ENCODE peak calls at places on chromosomes 3 and 15, in seven cellular contexts. K is HCT116; I is brain microvascular endothelial cell; V is PC-9; N is heart left ventricle; Q is cardiac muscle cell; B is CD4-positive, alpha-beta T cell. W is an unnamed sample.

GRCh38 chr3:25313286-25313685 is 114.8 kb upstream of the RARB start:
- DNase-seq in B (no peak), Q (peak), V (no peak), I (no peak), N (no peak), K (no peak), W (no peak)

GRCh38 chr3:196868297-196868661 is 559 bp downstream of the SENP5 start:
- DNase-seq in K (no peak), V (no peak), I (peak), N (no peak), B (peak), Q (no peak), W (peak)

GRCh38 chr15:71353171-71353570 is 237.9 kb downstream of the THSD4 start:
- DNase-seq in V (no peak), N (no peak), B (no peak), K (no peak), Q (no peak), I (no peak), W (no peak)

GRCh38 chr3:115347737-115348136 is 200.6 kb upstream of the ZBTB20 start:
- DNase-seq in Q (peak), I (no peak), B (no peak), K (no peak), V (no peak), N (no peak), W (no peak)

GRCh38 chr15:48935236-48935635 is 28.5 kb downstream of the SHC4 start:
- DNase-seq in K (no peak), N (no peak), Q (no peak), V (no peak), I (no peak), B (no peak), W (no peak)

GRCh38 chr3:144114767-144115166 is 143.1 kb downstream of the DIPK2A start:
- DNase-seq in V (no peak), K (no peak), Q (peak), N (no peak), I (no peak), B (no peak), W (no peak)

GRCh38 chr15:73800662-73801345 is 47.7 kb upstream of the INSYN1 start:
- DNase-seq in K (no peak), V (no peak), N (peak), I (peak), Q (peak), B (no peak), W (peak)

GRCh38 chr3:11991751-11992150 is 12.4 kb upstream of the SYN2 start:
- DNase-seq in N (no peak), B (no peak), K (no peak), Q (no peak), V (no peak), I (no peak), W (no peak)

GRCh38 chr3:133962879-133963278 is 66.8 kb downstream of the SLCO2A1 start:
- DNase-seq in I (no peak), V (no peak), B (no peak), Q (peak), K (no peak), N (no peak), W (peak)

GRCh38 chr3:89635137-89635536 is 527.7 kb downstream of the EPHA3 start:
- DNase-seq in N (no peak), K (no peak), V (no peak), I (no peak), Q (no peak), B (no peak), W (no peak)

GRCh38 chr3:171334465-171334811 is 125.8 kb downstream of the TNIK start:
- DNase-seq in B (no peak), K (no peak), Q (no peak), N (peak), I (no peak), V (no peak), W (no peak)

GRCh38 chr15:51093865-51094605 is 671 bp downstream of the TNFAIP8L3 start:
- DNase-seq in I (no peak), Q (peak), V (no peak), N (no peak), K (no peak), B (no peak), W (peak)

GRCh38 chr3:49351521-49352011 is 6.6 kb downstream of the GPX1 start:
- DNase-seq in V (peak), B (no peak), N (no peak), Q (peak), I (peak), K (no peak), W (peak)

GRCh38 chr3:72683068-72683467 is 165.2 kb downstream of the SHQ1 start:
- DNase-seq in N (no peak), K (no peak), Q (no peak), V (no peak), I (no peak), B (no peak), W (no peak)

GRCh38 chr3:108578064-108578463 is 11.2 kb downstream of the CIP2A start:
- DNase-seq in Q (no peak), K (no peak), B (no peak), V (no peak), I (no peak), N (no peak), W (no peak)

GRCh38 chr3:174532776-174533175 is 326.4 kb upstream of the NAALADL2 start:
- DNase-seq in Q (no peak), N (no peak), B (no peak), I (no peak), V (no peak), K (no peak), W (no peak)

GRCh38 chr3:7752005-7752404 is 749.6 kb upstream of the LMCD1 start:
- DNase-seq in Q (no peak), N (no peak), V (no peak), I (no peak), B (no peak), K (no peak), W (no peak)

GRCh38 chr3:132231633-132232032 is 85.6 kb upstream of the ACP3 start:
- DNase-seq in Q (peak), N (no peak), V (peak), I (peak), K (peak), B (no peak), W (no peak)

GRCh38 chr15:81516012-81516411 is 142.0 kb upstream of the TMC3 start:
- DNase-seq in K (no peak), N (no peak), V (no peak), I (peak), Q (peak), B (no peak), W (no peak)

GRCh38 chr3:188125076-188125475 is 28.9 kb upstream of the LPP start:
- DNase-seq in Q (no peak), N (no peak), B (no peak), K (no peak), V (no peak), I (no peak), W (no peak)

GRCh38 chr3:177966493-177966892 is 569.7 kb upstream of the KCNMB2 start:
- DNase-seq in I (no peak), V (no peak), Q (no peak), K (no peak), B (no peak), N (no peak), W (no peak)

GRCh38 chr15:80152896-80153876 is at the start of gene FAH:
- DNase-seq in I (peak), N (no peak), V (peak), K (no peak), B (peak), Q (peak), W (peak)

GRCh38 chr3:192825191-192825590 is 92.5 kb downstream of the MB21D2 start:
- DNase-seq in K (no peak), I (no peak), V (peak), N (no peak), B (no peak), Q (peak), W (no peak)

GRCh38 chr15:42890161-42890913 is 30.2 kb downstream of the TTBK2 start:
- DNase-seq in Q (peak), K (no peak), I (peak), B (no peak), V (peak), N (no peak), W (peak)

GRCh38 chr3:139118835-139119234 is 74.1 kb upstream of the PRR23C start:
- DNase-seq in N (no peak), K (no peak), I (no peak), V (no peak), B (no peak), Q (no peak), W (no peak)

GRCh38 chr3:24793896-24794295 is 299.2 kb upstream of the THRB start:
- DNase-seq in B (no peak), N (no peak), V (no peak), I (no peak), Q (no peak), K (no peak), W (no peak)

GRCh38 chr3:157330206-157330605 is 106.4 kb upstream of the PTX3 start:
- DNase-seq in I (no peak), V (no peak), K (no peak), Q (peak), N (no peak), B (no peak), W (no peak)

GRCh38 chr15:61994216-61994615 is 66.0 kb downstream of the VPS13C start:
- DNase-seq in I (peak), B (no peak), K (no peak), N (no peak), V (no peak), Q (peak), W (peak)

GRCh38 chr3:168117853-168118313 is 22.2 kb upstream of the GOLIM4 start:
- DNase-seq in V (peak), I (peak), Q (peak), B (no peak), N (no peak), K (no peak), W (no peak)

GRCh38 chr3:99934984-99935797 is 117.5 kb downstream of the CMSS1 start:
- DNase-seq in V (no peak), Q (peak), B (no peak), K (no peak), N (no peak), I (peak), W (no peak)

GRCh38 chr15:64732156-64732860 is 43.1 kb downstream of the RBPMS2 start:
- DNase-seq in B (no peak), I (no peak), Q (no peak), V (no peak), K (no peak), N (peak), W (no peak)

GRCh38 chr3:156132313-156132712 is 11.9 kb downstream of the KCNAB1 start:
- DNase-seq in K (no peak), I (no peak), V (no peak), B (no peak), Q (no peak), N (no peak), W (no peak)

GRCh38 chr3:180870008-180870733 is 42.3 kb upstream of the FXR1 start:
- DNase-seq in B (no peak), Q (peak), V (no peak), N (peak), K (no peak), I (no peak), W (no peak)

GRCh38 chr15:70507772-70508351 is 255.5 kb downstream of the UACA start:
- DNase-seq in I (peak), N (no peak), V (peak), Q (peak), B (no peak), K (no peak), W (peak)

GRCh38 chr3:41874022-41874421 is 87.9 kb downstream of the ULK4 start:
- DNase-seq in K (no peak), B (no peak), I (no peak), Q (no peak), V (no peak), N (no peak), W (no peak)

DNA sequence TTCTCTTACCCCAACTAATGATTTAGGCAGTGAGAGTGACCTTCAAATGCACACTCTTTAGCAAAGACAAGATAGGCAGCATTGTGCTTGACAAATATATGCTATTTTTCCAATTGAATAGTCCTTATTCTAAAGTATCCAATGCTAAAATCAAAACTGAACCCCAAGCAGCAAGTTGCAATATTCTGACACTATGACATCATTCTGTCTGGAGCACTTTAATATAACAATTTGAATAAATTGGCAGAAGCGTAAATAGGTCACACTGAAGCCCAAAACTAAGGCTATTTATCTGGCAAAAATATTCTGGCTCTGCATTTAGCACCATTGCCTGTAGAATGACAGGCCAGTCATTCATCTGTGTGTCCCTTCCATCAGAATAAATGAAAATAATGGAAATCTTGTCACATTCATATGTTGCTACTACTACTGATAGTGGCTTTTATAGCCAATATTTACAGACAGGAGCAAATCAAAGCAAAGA is 2.9 kb downstream of the CBLB start:
- DNase-seq in Q (no peak), I (no peak), N (no peak), K (no peak), V (no peak), B (no peak), W (no peak)
- H3K27ac ChIP-seq in Q (no peak), I (no peak), N (peak), K (no peak), V (no peak), B (no peak), W (no peak)

GRCh38 chr15:39767921-39768320 is 14.7 kb downstream of the FSIP1 start:
- DNase-seq in I (no peak), V (no peak), K (no peak), B (no peak), Q (no peak), N (no peak), W (no peak)
- TF ChIP-seq CTCF in I (no peak), V (no peak), K (no peak), B (no peak), Q (no peak), N (no peak), W (no peak)

GRCh38 chr15:33561407-33561806 is 250.6 kb downstream of the RYR3 start:
- DNase-seq in N (no peak), V (no peak), Q (peak), K (no peak), I (no peak), B (no peak), W (no peak)
- H3K27ac ChIP-seq in N (no peak), V (no peak), Q (no peak), K (no peak), I (no peak), B (no peak), W (no peak)

DNA sequence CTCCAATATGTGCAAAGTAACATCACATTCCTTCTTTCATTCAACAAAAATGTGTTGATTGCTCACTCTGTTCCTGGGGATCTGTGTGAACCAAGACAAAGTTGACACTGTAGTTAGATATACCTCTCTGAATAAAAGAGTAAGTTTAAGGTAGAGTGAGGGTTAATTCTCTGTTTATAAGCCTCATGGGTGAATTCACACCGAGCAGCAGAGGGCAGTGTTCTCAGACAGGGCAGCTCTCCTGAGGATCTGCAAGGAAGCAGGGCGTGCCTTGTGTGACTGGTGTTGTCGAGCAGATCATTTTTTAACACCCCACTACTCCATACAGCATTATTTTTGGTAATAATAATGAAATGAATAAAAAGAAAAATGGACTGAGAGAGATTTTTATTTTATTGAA is 34.4 kb downstream of the PAQR9 start:
- DNase-seq in V (peak), I (peak), N (peak), Q (peak), B (no peak), K (peak), W (peak)
- TF ChIP-seq CTCF in V (peak), I (peak), N (peak), Q (peak), B (peak), K (peak), W (peak)

GRCh38 chr3:60673123-60673522 is 578.1 kb downstream of the FHIT start:
- DNase-seq in B (no peak), K (no peak), N (no peak), Q (no peak), V (no peak), I (no peak), W (no peak)
- H3K27ac ChIP-seq in B (no peak), K (no peak), N (no peak), Q (no peak), V (no peak), I (no peak), W (no peak)

W was measured in RWPE1.